ENCODE peak calls at places on chromosomes 12 and 14, in six cellular contexts. V is tibial artery, M is NB4, I is OCI-LY7, P is fibroblast of the aortic adventitia, D is left ventricle myocardium inferior. K is an unnamed sample.

GRCh38 chr14:92615451-92615850 is 101.9 kb downstream of the RIN3 start:
- DNase-seq in V (no peak), M (peak), I (no peak), P (no peak), D (no peak), K (no peak)

GRCh38 chr12:42759622-42760273 is 170.2 kb upstream of the PRICKLE1 start:
- DNase-seq in V (peak), M (no peak), I (no peak), P (peak), D (peak), K (peak)

GRCh38 chr12:98057701-98058100 is 457.7 kb upstream of the TMPO start:
- DNase-seq in V (no peak), M (no peak), I (no peak), P (no peak), D (no peak), K (no peak)

GRCh38 chr12:45878630-45879255 is 111.6 kb downstream of the SCAF11 start:
- DNase-seq in V (no peak), M (no peak), I (no peak), P (no peak), D (no peak), K (peak)

GRCh38 chr14:92549853-92550244 is 36.3 kb downstream of the RIN3 start:
- DNase-seq in V (peak), M (peak), I (no peak), P (peak), D (peak), K (no peak)

GRCh38 chr12:28443337-28443736 is 253.1 kb downstream of the CCDC91 start:
- DNase-seq in V (no peak), M (no peak), I (no peak), P (no peak), D (no peak), K (no peak)

GRCh38 chr12:24230061-24230460 is 280.6 kb upstream of the SOX5 start:
- DNase-seq in V (no peak), M (no peak), I (no peak), P (no peak), D (no peak), K (no peak)

GRCh38 chr14:74706101-74706500 is 6.8 kb downstream of the AREL1 start:
- DNase-seq in V (no peak), M (no peak), I (no peak), P (no peak), D (no peak), K (no peak)

GRCh38 chr12:108495823-108496579 is 19.1 kb upstream of the FICD start:
- DNase-seq in V (no peak), M (no peak), I (no peak), P (no peak), D (no peak), K (no peak)

GRCh38 chr14:45028107-45028626 is 55.7 kb upstream of the PRPF39 start:
- DNase-seq in V (no peak), M (no peak), I (no peak), P (no peak), D (no peak), K (no peak)

GRCh38 chr12:42960087-42960527 is 370.6 kb upstream of the PRICKLE1 start:
- DNase-seq in V (no peak), M (no peak), I (no peak), P (no peak), D (no peak), K (peak)

GRCh38 chr14:90513151-90514014 is 116.6 kb downstream of the CALM1 start:
- DNase-seq in V (peak), M (no peak), I (no peak), P (peak), D (peak), K (no peak)

GRCh38 chr12:55658635-55659391 is 22.1 kb downstream of the OR10P1 start:
- DNase-seq in V (no peak), M (no peak), I (no peak), P (peak), D (no peak), K (peak)

GRCh38 chr14:77489051-77489450 is 9.6 kb downstream of the ISM2 start:
- DNase-seq in V (no peak), M (no peak), I (no peak), P (no peak), D (no peak), K (no peak)

GRCh38 chr14:50860478-50861086 is 11.3 kb upstream of the ABHD12B start:
- DNase-seq in V (peak), M (peak), I (peak), P (peak), D (peak), K (peak)

GRCh38 chr14:91872517-91873470 is 5.5 kb upstream of the TC2N start:
- DNase-seq in V (peak), M (peak), I (peak), P (peak), D (peak), K (peak)

GRCh38 chr14:73778736-73779135 is 64.6 kb upstream of the PNMA1 start:
- DNase-seq in V (no peak), M (no peak), I (no peak), P (no peak), D (no peak), K (no peak)

GRCh38 chr14:99732436-99733220 is 48.5 kb downstream of the CYP46A1 start:
- DNase-seq in V (peak), M (no peak), I (no peak), P (no peak), D (peak), K (no peak)

GRCh38 chr14:23112359-23113178 is 6.5 kb downstream of the CEBPE start:
- DNase-seq in V (peak), M (peak), I (no peak), P (peak), D (no peak), K (peak)

GRCh38 chr12:98696036-98696646 is 51.1 kb downstream of the APAF1 start:
- DNase-seq in V (no peak), M (no peak), I (no peak), P (no peak), D (no peak), K (no peak)

GRCh38 chr14:67514203-67514607 is 18.9 kb upstream of the PLEKHH1 start:
- DNase-seq in V (no peak), M (no peak), I (no peak), P (peak), D (no peak), K (no peak)

GRCh38 chr12:96242597-96242996 is 48.4 kb downstream of the ELK3 start:
- DNase-seq in V (no peak), M (peak), I (no peak), P (no peak), D (no peak), K (no peak)

GRCh38 chr14:88194531-88194930 is 128.5 kb downstream of the KCNK10 start:
- DNase-seq in V (no peak), M (no peak), I (no peak), P (no peak), D (no peak), K (no peak)

GRCh38 chr12:124207049-124207448 is 87.8 kb upstream of the RFLNA start:
- DNase-seq in V (no peak), M (no peak), I (no peak), P (no peak), D (no peak), K (no peak)

GRCh38 chr12:80441921-80442320 is 2.1 kb upstream of the PTPRQ start:
- DNase-seq in V (no peak), M (no peak), I (no peak), P (peak), D (no peak), K (peak)

GRCh38 chr12:105109465-105110212 is 2.1 kb downstream of the WASHC4 start:
- DNase-seq in V (no peak), M (peak), I (peak), P (peak), D (no peak), K (peak)

GRCh38 chr14:87497301-87497700 is 495.7 kb downstream of the GALC start:
- DNase-seq in V (no peak), M (no peak), I (no peak), P (no peak), D (no peak), K (no peak)

GRCh38 chr12:50642755-50643154 is 121.1 kb upstream of the ATF1 start:
- DNase-seq in V (no peak), M (no peak), I (no peak), P (no peak), D (no peak), K (no peak)

GRCh38 chr14:22469541-22470303 is 119.3 kb downstream of the DAD1 start:
- DNase-seq in V (no peak), M (no peak), I (no peak), P (no peak), D (no peak), K (no peak)

GRCh38 chr12:68971404-68971803 is 38.4 kb upstream of the CPM start:
- DNase-seq in V (no peak), M (no peak), I (no peak), P (peak), D (no peak), K (peak)

GRCh38 chr14:34081126-34081575 is 130.3 kb upstream of the EGLN3 start:
- DNase-seq in V (no peak), M (no peak), I (no peak), P (no peak), D (no peak), K (no peak)

DNA sequence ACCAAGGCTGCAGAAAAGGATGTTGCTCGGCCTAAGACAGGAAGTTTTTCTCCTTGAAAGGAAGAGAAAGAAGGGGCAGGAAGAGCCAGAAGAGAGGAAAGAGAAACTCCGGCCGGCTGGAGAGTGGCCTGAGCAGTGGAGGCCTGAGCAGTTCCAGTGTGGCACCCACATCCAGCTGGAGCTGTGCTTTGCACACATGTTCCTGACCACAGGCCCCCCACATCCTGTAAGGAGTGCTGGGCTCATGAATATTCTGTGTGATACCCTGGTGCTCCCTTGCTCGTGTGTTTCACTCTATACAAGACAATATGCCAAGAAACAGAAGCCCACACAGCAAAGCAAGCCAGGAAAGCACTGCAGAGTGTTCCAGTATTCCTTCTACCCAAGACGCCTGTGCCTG is 27.1 kb downstream of the POLE start:
- DNase-seq in V (peak), M (no peak), I (no peak), P (no peak), D (no peak), K (no peak)
- H3K4me3 ChIP-seq in V (no peak), M (no peak), I (no peak), P (no peak), D (no peak), K (no peak)

GRCh38 chr12:8609061-8609570 is 3.5 kb downstream of the AICDA start:
- DNase-seq in V (no peak), M (peak), I (peak), P (peak), D (no peak), K (peak)

GRCh38 chr12:8605057-8605456 is 7.6 kb downstream of the AICDA start:
- DNase-seq in V (no peak), M (no peak), I (no peak), P (no peak), D (no peak), K (no peak)

DNA sequence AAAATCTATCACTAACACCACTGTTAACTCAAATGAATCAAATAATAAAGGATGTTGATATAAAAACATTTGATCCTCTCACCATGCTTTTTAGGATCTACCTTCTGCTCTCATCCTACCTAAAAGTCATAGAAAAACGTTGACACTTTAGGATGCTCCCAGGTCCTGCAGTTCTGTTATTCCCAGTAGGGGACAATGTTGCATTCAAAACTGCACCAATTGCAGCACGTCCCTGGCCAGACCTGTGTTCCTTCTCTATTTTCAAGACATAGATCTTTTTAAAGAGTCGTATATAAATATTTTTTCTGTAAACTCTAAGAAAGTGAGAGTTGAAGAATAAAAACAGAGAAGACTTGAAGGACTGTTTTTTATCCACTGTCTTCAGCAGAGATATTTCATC is 8.8 kb downstream of the AICDA start:
- DNase-seq in V (no peak), M (peak), I (no peak), P (no peak), D (no peak), K (no peak)
- TF ChIP-seq CTCF in V (no peak), M (peak), I (peak), P (peak), D (no peak), K (peak)

DNA sequence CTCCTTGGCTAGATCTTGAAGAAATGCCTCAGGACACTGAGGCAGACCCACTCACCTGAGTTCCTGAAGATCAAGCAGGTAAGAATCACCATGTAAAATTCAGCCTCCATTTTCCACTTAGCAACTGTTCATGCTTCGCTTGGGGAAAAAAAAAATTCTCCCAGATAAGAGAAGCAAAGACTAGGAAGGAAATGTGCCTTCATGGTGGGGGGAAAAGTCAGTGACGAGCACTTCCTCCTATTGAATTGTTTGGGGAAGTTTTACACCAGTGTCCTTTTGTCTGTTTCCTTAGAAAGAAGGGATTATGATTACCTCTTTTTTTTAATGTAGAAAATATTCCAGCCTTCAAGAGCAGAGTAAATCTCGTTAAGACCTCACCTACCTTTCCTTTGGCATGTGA is at the start of gene PTPRB:
- DNase-seq in V (no peak), M (no peak), I (no peak), P (no peak), D (no peak), K (no peak)
- H3K4me3 ChIP-seq in V (peak), M (no peak), I (no peak), P (no peak), D (peak), K (no peak)

DNA sequence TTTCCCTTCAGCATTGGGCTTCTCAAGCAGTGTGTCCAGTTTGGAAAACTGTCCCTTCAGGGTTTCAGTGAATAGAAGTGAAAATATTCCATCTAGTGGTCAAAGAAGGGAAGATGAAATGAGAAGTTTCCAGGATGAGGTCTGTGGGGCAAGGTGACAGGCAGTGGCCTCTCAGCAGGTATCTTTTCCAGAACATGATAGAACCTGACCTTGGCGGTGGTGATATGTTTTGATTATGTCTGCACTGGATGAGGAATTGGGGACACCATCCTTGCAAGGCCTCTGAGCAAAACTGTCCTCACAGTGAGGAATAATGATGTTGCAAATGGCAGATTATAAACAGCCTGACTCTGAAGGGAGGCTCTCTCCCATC is 4.7 kb downstream of the GPX2 start:
- DNase-seq in V (no peak), M (no peak), I (no peak), P (peak), D (no peak), K (peak)
- TF ChIP-seq CTCF in V (peak), M (peak), I (peak), P (peak), D (peak), K (peak)

DNA sequence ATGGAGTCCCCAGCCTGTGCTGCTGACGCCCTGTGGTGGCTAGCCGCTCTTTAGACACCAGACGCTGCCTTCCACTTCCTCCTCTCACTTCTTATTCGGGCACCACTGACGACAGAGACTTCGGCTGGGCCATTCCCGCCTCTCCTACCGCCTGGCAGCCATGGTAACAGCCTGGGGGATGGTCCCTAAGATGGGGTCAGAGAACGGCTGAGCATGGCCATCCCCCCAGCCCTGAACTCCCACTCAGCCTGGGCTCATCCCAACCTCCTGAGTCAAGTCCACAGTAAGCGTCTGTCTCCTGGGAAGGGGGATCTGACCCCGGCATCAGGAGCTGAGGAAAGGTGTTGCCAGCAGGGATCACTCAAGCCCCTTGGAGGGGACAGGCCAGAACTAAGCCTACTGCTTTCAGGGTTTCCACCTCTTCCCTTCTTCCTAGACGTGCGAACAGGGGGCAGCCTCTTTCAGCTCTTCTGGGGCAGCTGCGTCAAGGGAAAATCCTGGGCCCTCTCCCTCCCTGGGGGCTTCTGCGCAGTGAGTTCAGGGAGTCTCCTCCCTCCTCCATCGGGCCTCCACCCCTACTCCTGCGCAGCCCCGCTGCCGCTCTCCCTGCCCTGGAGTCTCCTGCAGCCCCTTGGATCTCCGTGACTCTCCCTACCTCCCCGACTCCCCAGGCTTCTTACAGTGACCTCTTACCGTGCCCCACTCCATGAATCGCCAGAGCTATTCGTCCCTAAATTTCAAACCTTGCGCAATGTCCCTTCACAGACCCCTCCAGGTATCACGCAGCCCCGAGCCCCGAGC is 643 bp upstream of the TAMALIN start:
- DNase-seq in V (peak), M (peak), I (peak), P (no peak), D (no peak), K (no peak)
- H3K4me3 ChIP-seq in V (peak), M (peak), I (no peak), P (peak), D (peak), K (peak)

GRCh38 chr12:74370608-74371216 is 166.9 kb upstream of the ATXN7L3B start:
- DNase-seq in V (no peak), M (no peak), I (no peak), P (no peak), D (no peak), K (no peak)

DNA sequence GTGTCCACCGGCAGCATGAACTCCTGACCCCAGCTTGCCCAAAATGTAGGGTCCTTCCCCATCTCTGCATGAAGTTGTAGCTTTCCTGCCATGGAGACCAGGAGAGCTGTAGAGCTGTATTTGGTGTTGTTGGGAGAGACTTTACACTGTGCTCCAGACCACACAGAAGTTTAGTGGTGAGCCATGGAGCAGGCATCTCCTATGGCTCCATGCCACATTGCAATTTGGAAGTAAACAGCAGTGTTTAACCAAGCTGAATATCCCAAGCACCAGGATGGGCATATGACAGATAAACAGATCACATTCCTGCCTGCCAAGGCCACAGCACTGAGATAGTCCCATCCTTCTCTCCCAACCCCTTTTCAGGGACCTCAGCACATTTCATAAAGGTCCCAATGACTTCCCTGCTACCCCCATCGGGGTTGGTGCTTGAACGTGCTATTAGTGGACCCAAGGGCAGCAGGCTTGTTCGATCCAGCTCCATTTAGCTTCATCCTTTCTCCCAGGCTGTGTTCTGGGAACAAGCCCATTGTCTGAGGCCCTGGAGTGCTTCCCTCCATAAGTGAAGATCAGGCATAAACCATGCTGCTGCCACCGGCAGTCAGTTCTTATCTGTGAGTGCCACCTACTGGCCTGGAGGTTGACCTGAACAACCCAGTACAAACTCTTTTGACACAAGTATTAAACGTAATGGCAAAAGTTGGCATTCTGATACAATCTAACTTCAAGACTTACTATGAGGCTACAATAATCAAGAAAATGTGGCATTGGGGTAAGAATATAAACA is 172.3 kb upstream of the ATXN7L3B start:
- DNase-seq in V (no peak), M (peak), I (peak), P (peak), D (no peak), K (peak)
- TF ChIP-seq CTCF in V (no peak), M (peak), I (peak), P (peak), D (no peak), K (peak)

K was measured in cardiac fibroblast.